ENCODE peak calls at places on chromosomes 16 and 17, in seven cellular contexts. H is SJSA1; S is lower leg skin; G is activated CD4-positive, alpha-beta T cell treated with anti-CD3 and anti-CD28 coated beads for 24 hours; V is stimulated activated CD8-positive, alpha-beta memory T cell treated with anti-CD3 and anti-CD28 coated beads, Interleukin-2, amount 100 ng/mL, for 1 hour; K is activated naive CD4-positive, alpha-beta T cell treated with anti-CD3 and anti-CD28 coated beads, Interleukin-2, amount 50 U/mL, for 16 hours; N is cerebellar cortex. Q is an unnamed sample.

GRCh38 chr17:50426814-50427787 is 1.1 kb downstream of the ACSF2 start:
- DNase-seq in N (peak), G (no peak), H (peak), S (no peak), V (no peak), K (peak), Q (no peak)

GRCh38 chr17:1638624-1639300 is 6.8 kb downstream of the SCARF1 start:
- DNase-seq in G (no peak), V (no peak), N (no peak), S (no peak), K (no peak), H (no peak), Q (peak)

GRCh38 chr16:11030990-11031510 is 86.7 kb downstream of the CLEC16A start:
- DNase-seq in G (no peak), K (no peak), V (no peak), N (peak), S (peak), H (no peak), Q (no peak)

GRCh38 chr17:76090517-76091135 is 11.6 kb downstream of the ZACN start:
- DNase-seq in H (no peak), V (no peak), N (no peak), K (no peak), G (no peak), S (no peak), Q (no peak)

GRCh38 chr17:82449136-82449882 is 1.2 kb downstream of the CYBC1 start:
- DNase-seq in H (no peak), G (peak), V (peak), K (peak), S (no peak), N (no peak), Q (peak)

GRCh38 chr17:51703364-51704341 is 443.3 kb downstream of the UTP18 start:
- DNase-seq in K (no peak), N (no peak), S (no peak), H (no peak), G (no peak), V (no peak), Q (no peak)

GRCh38 chr16:83762141-83763024 is 45.4 kb upstream of the HSBP1 start:
- DNase-seq in G (no peak), V (no peak), K (no peak), H (no peak), S (no peak), N (no peak), Q (no peak)

GRCh38 chr17:45771473-45771959 is 12.6 kb upstream of the CRHR1 start:
- DNase-seq in H (no peak), G (no peak), S (no peak), V (no peak), K (no peak), N (no peak), Q (peak)

GRCh38 chr17:9115446-9116265 is 94.3 kb downstream of the NTN1 start:
- DNase-seq in G (peak), V (peak), H (peak), S (peak), K (peak), N (peak), Q (peak)

GRCh38 chr17:19897108-19897854 is 29.5 kb upstream of the ULK2 start:
- DNase-seq in S (peak), G (no peak), K (no peak), N (peak), V (no peak), H (peak), Q (no peak)

Q was measured in ecto neural progenitor cell.